ENCODE peak calls at places on chromosome 6, in eight cellular contexts. C, S, Y, L, I, T, G and O are unnamed samples.

GRCh38 chr6:107030151-107030550 is 2.2 kb downstream of the MTRES1 start:
- DNase-seq in C (no peak), S (no peak), Y (no peak), L (no peak), I (no peak), T (no peak), G (no peak), O (no peak)

GRCh38 chr6:127737009-127737486 is 160.1 kb downstream of the C6orf58 start:
- DNase-seq in C (peak; percentile 36), S (no peak), Y (no peak), L (peak; percentile 24), I (peak; percentile 56), T (peak; percentile 36), G (peak; percentile 42), O (peak; percentile 50)

GRCh38 chr6:157758516-157759023 is 64.5 kb upstream of the SNX9 start:
- DNase-seq in C (no peak), S (no peak), Y (no peak), L (no peak), I (no peak), T (no peak), G (no peak), O (no peak)

GRCh38 chr6:158457616-158458278 is 102.1 kb upstream of the TMEM181 start:
- DNase-seq in C (no peak), S (no peak), Y (no peak), L (no peak), I (no peak), T (no peak), G (no peak), O (no peak)

GRCh38 chr6:7129784-7130569 is 22.2 kb downstream of the RREB1 start:
- DNase-seq in C (no peak), S (no peak), Y (no peak), L (no peak), I (no peak), T (peak; percentile 72), G (no peak), O (no peak)

GRCh38 chr6:169205176-169206160 is 48.2 kb downstream of the THBS2 start:
- DNase-seq in C (no peak), S (no peak), Y (no peak), L (no peak), I (no peak), T (no peak), G (no peak), O (no peak)

GRCh38 chr6:38018755-38019165 is 199.2 kb downstream of the ZFAND3 start:
- DNase-seq in C (peak; percentile 18), S (no peak), Y (no peak), L (no peak), I (no peak), T (no peak), G (no peak), O (peak; percentile 4)

GRCh38 chr6:130893766-130894165 is 66.6 kb downstream of the SMLR1 start:
- DNase-seq in C (no peak), S (no peak), Y (no peak), L (no peak), I (no peak), T (no peak), G (no peak), O (no peak)

GRCh38 chr6:35596448-35597442 is 84.0 kb upstream of the TULP1 start:
- DNase-seq in C (no peak), S (no peak), Y (no peak), L (no peak), I (peak; percentile 88), T (no peak), G (no peak), O (no peak)

GRCh38 chr6:139641412-139641811 is 267.0 kb upstream of the CITED2 start:
- DNase-seq in C (no peak), S (no peak), Y (no peak), L (no peak), I (no peak), T (no peak), G (no peak), O (no peak)

GRCh38 chr6:84575264-84575663 is 189.1 kb downstream of the TBX18 start:
- DNase-seq in C (no peak), S (no peak), Y (no peak), L (no peak), I (no peak), T (no peak), G (no peak), O (no peak)

GRCh38 chr6:108562503-108562993 is 1.8 kb downstream of the FOXO3 start:
- DNase-seq in C (peak; percentile 84), S (peak; percentile 67), Y (no peak), L (peak; percentile 45), I (peak; percentile 96), T (peak; percentile 81), G (peak; percentile 63), O (peak; percentile 76)

GRCh38 chr6:143337201-143337949 is 113.1 kb downstream of the ADAT2 start:
- DNase-seq in C (peak; percentile 55), S (peak; percentile 53), Y (peak; percentile 33), L (peak; percentile 61), I (no peak), T (peak; percentile 36), G (peak; percentile 77), O (peak; percentile 30)

GRCh38 chr6:77474286-77474956 is 11.1 kb upstream of the HTR1B start:
- DNase-seq in C (no peak), S (no peak), Y (no peak), L (no peak), I (no peak), T (no peak), G (no peak), O (no peak)

GRCh38 chr6:18192026-18192425 is 36.8 kb downstream of the KDM1B start:
- DNase-seq in C (no peak), S (no peak), Y (no peak), L (no peak), I (no peak), T (no peak), G (no peak), O (no peak)

GRCh38 chr6:27839303-27840081 is 72.7 kb downstream of the OR2B2 start:
- DNase-seq in C (peak; percentile 79), S (peak; percentile 54), Y (no peak), L (no peak), I (no peak), T (peak; percentile 66), G (no peak), O (peak; percentile 59)

GRCh38 chr6:11815231-11815630 is 36.6 kb upstream of the ADTRP start:
- DNase-seq in C (no peak), S (no peak), Y (no peak), L (no peak), I (no peak), T (no peak), G (no peak), O (no peak)

GRCh38 chr6:27825025-27825823 is 87.0 kb downstream of the OR2B2 start:
- DNase-seq in C (no peak), S (no peak), Y (no peak), L (no peak), I (no peak), T (no peak), G (no peak), O (no peak)

GRCh38 chr6:163483107-163483506 is 68.6 kb downstream of the QKI start:
- DNase-seq in C (no peak), S (no peak), Y (no peak), L (no peak), I (no peak), T (no peak), G (no peak), O (no peak)

GRCh38 chr6:130282234-130282995 is 59.7 kb upstream of the SAMD3 start:
- DNase-seq in C (no peak), S (no peak), Y (no peak), L (no peak), I (no peak), T (no peak), G (no peak), O (no peak)

GRCh38 chr6:166614589-166614988 is 12.5 kb downstream of the RPS6KA2 start:
- DNase-seq in C (no peak), S (no peak), Y (no peak), L (no peak), I (no peak), T (no peak), G (no peak), O (no peak)

GRCh38 chr6:75117701-75118100 is 88.2 kb downstream of the COL12A1 start:
- DNase-seq in C (no peak), S (no peak), Y (no peak), L (no peak), I (no peak), T (no peak), G (no peak), O (no peak)

DNA sequence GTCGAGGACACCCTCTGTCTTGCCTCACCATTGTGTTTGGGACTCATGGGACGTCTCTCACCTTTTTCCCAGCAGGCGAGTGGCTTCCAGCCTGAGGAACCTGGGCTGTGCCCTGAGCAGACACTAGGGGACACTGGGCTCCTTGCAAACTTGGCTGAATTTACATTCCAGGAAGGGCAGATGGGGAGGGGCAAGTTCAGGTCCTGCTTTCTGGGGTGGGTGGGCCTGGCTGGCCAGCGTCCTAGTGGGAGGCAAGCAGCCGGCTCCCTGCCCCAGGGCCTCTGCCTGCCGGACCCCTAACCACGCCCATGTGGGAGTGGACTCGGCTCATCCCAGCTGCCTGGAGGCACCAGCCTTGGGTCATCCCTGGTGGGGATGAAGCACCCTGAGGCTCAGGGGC is 48.2 kb upstream of the MLN start:
- DNase-seq in C (peak; percentile 27), S (peak; percentile 56), Y (peak; percentile 20), L (peak; percentile 75), I (no peak), T (no peak), G (peak; percentile 55), O (peak; percentile 51)
- TF ChIP-seq CTCF in C (peak; percentile 27), S (peak; percentile 30), Y (peak; percentile 58), L (peak; percentile 57), I (peak; percentile 63), T (no peak), G (no peak), O (no peak)

GRCh38 chr6:20707166-20707485 is 172.9 kb downstream of the CDKAL1 start:
- DNase-seq in C (no peak), S (no peak), Y (no peak), L (no peak), I (no peak), T (no peak), G (no peak), O (no peak)
- TF ChIP-seq CTCF in C (no peak), S (no peak), Y (no peak), L (no peak), I (no peak), T (no peak), G (no peak), O (no peak)

GRCh38 chr6:29976588-29977424 is 34.5 kb downstream of the HLA-A start:
- DNase-seq in C (peak; percentile 87), S (peak; percentile 87), Y (peak; percentile 34), L (peak; percentile 75), I (peak; percentile 59), T (peak; percentile 88), G (peak; percentile 68), O (peak; percentile 77)
- TF ChIP-seq CTCF in C (no peak), S (no peak), Y (no peak), L (no peak), I (no peak), T (no peak), G (no peak), O (no peak)

GRCh38 chr6:99424761-99425646 is at the start of gene PNISR:
- DNase-seq in C (peak; percentile 94), S (peak; percentile 82), Y (peak; percentile 69), L (peak; percentile 82), I (peak; percentile 97), T (peak; percentile 88), G (peak; percentile 82), O (peak; percentile 85)
- TF ChIP-seq CTCF in C (no peak), S (no peak), Y (no peak), L (no peak), I (no peak), T (no peak), G (no peak), O (no peak)